ENCODE peak calls at places on chromosomes 4 and X, in six cellular contexts. D is endothelial cell, Y is fibroblast of pulmonary artery, G is RCC 7860, K is H4, E is 8988T. C is an unnamed sample.

GRCh38 chr4:158810487-158811215 is 41.8 kb downstream of the FNIP2 start:
- DNase-seq in Y (peak), D (no peak), K (peak), G (peak), E (no peak), C (peak)

GRCh38 chr4:40576651-40577480 is 52.8 kb downstream of the RBM47 start:
- DNase-seq in G (peak), E (no peak), Y (peak), D (peak), K (peak), C (peak)

GRCh38 chr4:33696066-33696465 is 2548.2 kb downstream of the ARAP2 start:
- DNase-seq in G (no peak), K (peak), D (no peak), Y (peak), E (no peak), C (no peak)

GRCh38 chr4:139768913-139769312 is 103.3 kb downstream of the MGST2 start:
- DNase-seq in Y (no peak), D (no peak), E (no peak), G (no peak), K (peak), C (no peak)

GRCh38 chrX:101040197-101040596 is 11.7 kb downstream of the TRMT2B start:
- DNase-seq in K (no peak), G (no peak), E (no peak), Y (no peak), D (no peak), C (no peak)

GRCh38 chr4:38177035-38177791 is 217.0 kb downstream of the PTTG2 start:
- DNase-seq in K (peak), Y (peak), G (no peak), D (no peak), E (no peak), C (no peak)

GRCh38 chr4:76504613-76505465 is 69.8 kb downstream of the SHROOM3 start:
- DNase-seq in Y (peak), G (peak), K (peak), E (no peak), D (peak), C (peak)

GRCh38 chrX:132118361-132118760 is 9.5 kb downstream of the FRMD7 start:
- DNase-seq in K (no peak), G (no peak), Y (no peak), E (no peak), D (no peak), C (no peak)

GRCh38 chrX:87517571-87518141 is at the start of gene KLHL4:
- DNase-seq in E (no peak), Y (peak), G (peak), K (peak), D (peak), C (peak)

GRCh38 chrX:85243155-85243554 is 424 bp downstream of the SATL1 start:
- DNase-seq in K (no peak), G (no peak), Y (no peak), D (no peak), E (no peak), C (peak)

GRCh38 chr4:2036327-2036726 is 22.8 kb upstream of the NAT8L start:
- DNase-seq in D (no peak), E (no peak), G (no peak), Y (no peak), K (no peak), C (no peak)

GRCh38 chr4:96767815-96768480 is 928.1 kb downstream of the PDHA2 start:
- DNase-seq in Y (peak), G (no peak), D (no peak), K (no peak), E (no peak), C (no peak)

GRCh38 chrX:71917621-71918341 is 7.1 kb downstream of the NHSL2 start:
- DNase-seq in G (peak), D (no peak), E (no peak), K (no peak), Y (peak), C (no peak)

C was measured in Caki2.